ENCODE peak calls at places on chromosome 14, in eight cellular contexts. V is tibial nerve; K is Peyer's patch; T is IMR-90; M is CD8-positive, alpha-beta T cell; G is H9; J is left ventricle myocardium inferior; Q is osteocyte. L is an unnamed sample.

GRCh38 chr14:76765461-76765931 is 4.2 kb downstream of the VASH1 start:
- DNase-seq in T (no peak), Q (no peak), G (no peak), V (no peak), M (no peak), K (peak), J (no peak), L (no peak)

GRCh38 chr14:24243336-24243836 is 963 bp upstream of the TINF2 start:
- DNase-seq in T (no peak), V (no peak), Q (no peak), M (no peak), K (no peak), J (no peak), G (no peak), L (no peak)

GRCh38 chr14:100914597-100915021 is 11.1 kb upstream of the RTL1 start:
- DNase-seq in M (no peak), T (peak), J (no peak), Q (no peak), G (no peak), K (no peak), V (no peak), L (no peak)

GRCh38 chr14:55446127-55446736 is 5.8 kb upstream of the TBPL2 start:
- DNase-seq in Q (no peak), J (no peak), G (peak), V (no peak), T (peak), M (peak), K (peak), L (peak)

GRCh38 chr14:100894416-100894815 is 9.1 kb downstream of the RTL1 start:
- DNase-seq in Q (peak), G (peak), J (no peak), V (no peak), M (no peak), T (no peak), K (peak), L (no peak)

GRCh38 chr14:95710106-95710505 is 3.8 kb downstream of the TCL1A start:
- DNase-seq in J (no peak), T (no peak), K (no peak), Q (no peak), V (no peak), M (no peak), G (no peak), L (no peak)

GRCh38 chr14:50773632-50774541 is 57.1 kb downstream of the NIN start:
- DNase-seq in Q (no peak), M (no peak), T (peak), K (no peak), G (peak), V (peak), J (no peak), L (peak)

GRCh38 chr14:63418020-63418419 is 99.3 kb upstream of the GPHB5 start:
- DNase-seq in V (no peak), J (no peak), Q (no peak), M (no peak), T (no peak), K (no peak), G (no peak), L (no peak)

GRCh38 chr14:31170411-31170810 is 37.2 kb downstream of the HECTD1 start:
- DNase-seq in K (no peak), M (no peak), J (no peak), V (no peak), Q (no peak), T (peak), G (no peak), L (no peak)

GRCh38 chr14:101788016-101788695 is 26.6 kb downstream of the PPP2R5C start:
- DNase-seq in Q (no peak), J (no peak), M (no peak), G (no peak), V (no peak), T (no peak), K (no peak), L (no peak)

GRCh38 chr14:49860988-49861387 is 8.4 kb upstream of the NEMF start:
- DNase-seq in V (no peak), T (no peak), Q (no peak), M (no peak), G (no peak), K (no peak), J (no peak), L (no peak)

DNA sequence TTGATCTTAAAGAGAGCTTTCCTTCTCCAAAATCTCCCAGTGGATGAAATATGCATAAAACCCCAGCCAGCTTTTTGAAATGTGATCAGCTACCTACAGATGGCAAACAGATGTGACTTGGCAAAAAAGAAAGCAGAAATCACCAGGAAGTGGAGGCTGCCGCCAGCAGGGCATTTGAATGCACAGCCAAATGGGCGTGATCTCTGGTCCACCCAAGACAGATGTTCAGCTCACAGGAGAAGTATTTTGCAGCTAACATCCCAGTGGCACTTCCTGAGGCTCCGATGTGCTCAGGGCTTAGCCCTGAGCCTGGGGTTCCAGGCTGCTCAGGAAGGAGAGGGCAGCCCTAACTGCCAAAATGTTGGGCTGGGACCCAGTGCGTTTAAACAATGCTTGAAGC is 78.2 kb downstream of the LGMN start:
- DNase-seq in G (no peak), M (no peak), K (no peak), Q (no peak), J (no peak), T (peak), V (no peak), L (no peak)
- TF ChIP-seq CTCF in G (no peak), M (no peak), K (no peak), Q (peak), J (no peak), T (no peak), V (no peak), L (no peak)

DNA sequence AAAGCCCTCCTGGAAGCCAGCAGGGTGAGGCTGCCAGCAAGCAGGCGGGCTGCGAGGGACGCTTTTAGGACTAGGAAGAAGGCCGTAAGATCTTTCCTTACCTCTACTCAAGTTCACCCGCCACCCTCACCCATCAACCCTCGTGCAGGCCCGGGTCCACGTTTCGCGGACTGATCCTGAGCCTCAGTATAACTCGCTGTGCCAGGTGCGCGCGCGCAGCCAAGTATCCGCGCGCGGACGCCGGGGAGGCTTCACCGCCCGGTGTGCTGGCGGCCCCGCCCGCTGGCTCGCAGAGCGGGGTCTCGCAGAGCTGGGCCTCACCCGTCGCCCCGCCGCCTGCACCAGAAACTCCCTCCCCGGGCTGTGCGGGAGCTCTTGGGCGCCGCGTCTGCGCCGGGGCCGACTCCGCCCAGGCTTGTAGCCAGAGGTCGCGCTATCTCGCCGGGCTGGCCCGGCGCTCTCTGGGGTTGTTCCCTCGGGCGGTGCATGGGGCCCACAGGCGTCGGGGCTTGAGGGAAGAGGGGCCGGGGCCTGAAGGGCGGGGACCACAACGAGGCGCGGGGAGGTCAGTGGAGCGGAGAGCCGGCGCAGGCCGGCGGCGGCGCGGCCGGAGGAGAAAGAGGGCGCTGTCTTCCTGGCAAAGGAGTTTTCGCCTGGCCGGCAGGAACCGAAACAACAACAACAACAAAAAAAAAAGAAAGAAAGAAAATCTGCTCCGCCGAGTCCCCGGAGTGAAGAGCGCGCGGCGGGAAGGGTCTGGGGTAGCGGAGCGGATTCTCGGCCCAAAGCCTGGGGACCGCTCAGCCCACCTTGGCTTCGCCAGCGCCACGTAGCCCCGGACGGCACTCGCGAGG is 7.7 kb upstream of the SIX1 start:
- DNase-seq in J (no peak), Q (peak), V (no peak), G (peak), K (peak), M (no peak), T (peak), L (peak)
- TF ChIP-seq CTCF in J (peak), Q (peak), V (peak), G (peak), K (peak), M (no peak), T (peak), L (peak)

DNA sequence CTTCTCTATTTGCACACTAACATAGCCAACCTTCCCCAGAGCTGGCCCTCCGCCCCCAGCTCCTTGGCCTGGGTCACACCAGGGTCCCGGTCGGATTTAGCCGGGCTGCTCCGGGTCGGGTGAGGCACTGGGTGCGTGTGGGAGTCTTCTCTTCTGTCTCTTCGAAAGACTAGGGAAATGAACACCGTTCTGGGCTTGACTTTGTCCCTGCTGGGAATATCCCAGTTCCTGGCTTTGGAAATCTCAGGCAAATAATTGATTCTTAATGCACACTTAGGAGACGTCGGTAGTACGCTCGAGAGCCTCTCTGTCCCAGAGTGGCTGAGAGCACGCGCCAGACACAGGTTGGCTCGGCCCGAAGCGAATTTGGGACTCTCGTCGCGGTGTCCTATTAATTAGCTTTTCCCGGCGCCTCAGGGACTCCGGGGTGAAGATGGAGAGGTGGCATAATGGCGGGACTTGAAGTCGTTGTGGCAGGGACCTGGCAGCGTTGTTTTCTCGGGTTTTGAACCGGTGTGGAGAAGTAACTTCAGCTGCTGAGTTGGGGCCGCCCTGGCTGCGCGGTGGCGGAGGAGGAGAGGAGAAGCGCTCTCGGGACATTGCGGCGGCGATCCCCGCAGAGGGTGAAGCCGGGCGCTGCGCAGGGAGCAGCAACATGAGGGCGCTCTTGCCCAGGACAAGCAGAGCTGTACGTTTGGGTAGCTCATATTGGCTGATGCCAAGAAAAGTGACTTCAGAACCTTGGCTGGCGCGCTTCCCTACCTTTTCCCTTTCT is 7.5 kb downstream of the FOXG1 start:
- DNase-seq in G (peak), V (no peak), M (no peak), K (no peak), J (no peak), T (peak), Q (no peak), L (no peak)
- TF ChIP-seq CTCF in G (peak), V (peak), M (no peak), K (no peak), J (no peak), T (peak), Q (peak), L (peak)

DNA sequence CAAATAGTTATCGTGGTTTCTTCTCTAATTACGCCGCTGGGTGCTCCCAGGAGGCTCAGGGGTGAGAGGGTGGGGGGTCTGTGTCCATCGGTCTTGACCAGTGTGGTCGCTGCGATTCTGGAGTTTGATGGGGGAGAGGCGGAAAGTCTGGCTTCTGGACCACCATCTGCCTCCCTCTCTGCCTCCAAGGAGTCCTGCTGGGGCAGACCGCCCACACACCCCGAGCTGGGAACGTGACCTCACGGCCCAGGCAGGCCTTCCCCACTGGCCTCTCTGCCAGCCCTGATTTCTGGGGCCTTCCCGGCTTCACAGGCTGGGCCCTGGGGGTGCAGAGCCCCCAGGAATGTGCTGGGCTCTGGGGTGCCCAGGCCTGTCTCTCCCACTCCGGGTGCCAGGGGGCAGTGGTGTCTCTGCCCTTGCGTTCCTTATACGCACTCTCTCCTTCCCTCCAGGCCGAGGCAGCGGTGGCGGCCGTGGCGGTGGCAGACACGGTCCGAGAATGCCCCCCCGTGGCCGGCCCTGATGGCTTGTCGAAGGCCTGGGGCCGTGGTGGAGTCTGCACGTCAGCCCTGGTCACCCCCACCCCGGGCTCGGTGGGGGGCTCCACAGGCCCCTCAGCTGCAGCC is 19.0 kb downstream of the KIF26A start:
- DNase-seq in M (no peak), V (no peak), G (no peak), T (no peak), Q (no peak), J (no peak), K (no peak), L (no peak)
- TF ChIP-seq CTCF in M (no peak), V (no peak), G (peak), T (no peak), Q (peak), J (no peak), K (peak), L (peak)

DNA sequence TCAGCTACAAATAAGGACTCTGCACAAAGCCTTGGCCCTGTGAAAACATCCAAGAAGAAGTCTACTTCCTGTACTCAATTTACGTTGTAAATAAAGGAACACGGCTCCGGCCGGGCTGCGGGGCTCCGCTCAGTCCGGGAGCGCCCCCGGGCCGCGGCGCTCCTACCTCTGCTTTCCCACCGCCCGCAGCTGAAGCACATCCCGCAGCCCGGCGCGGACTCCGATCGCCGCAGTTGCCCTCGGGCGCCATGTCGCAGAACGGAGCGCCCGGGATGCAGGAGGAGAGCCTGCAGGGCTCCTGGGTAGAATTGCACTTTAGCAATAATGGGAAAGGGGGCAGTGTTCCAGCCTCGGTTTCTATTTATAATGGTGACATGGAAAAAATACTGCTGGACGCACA is 502.3 kb upstream of the FOXG1 start:
- DNase-seq in Q (no peak), K (no peak), M (no peak), T (no peak), G (no peak), J (no peak), V (no peak), L (no peak)
- TF ChIP-seq CTCF in Q (no peak), K (no peak), M (no peak), T (no peak), G (no peak), J (no peak), V (no peak), L (no peak)

GRCh38 chr14:81170104-81170828 is 50.5 kb downstream of the GTF2A1 start:
- DNase-seq in G (peak), V (peak), J (peak), K (peak), Q (peak), T (peak), M (peak), L (peak)

GRCh38 chr14:81172353-81172752 is 48.4 kb downstream of the GTF2A1 start:
- DNase-seq in M (no peak), Q (no peak), K (no peak), G (no peak), T (peak), V (no peak), J (no peak), L (no peak)

GRCh38 chr14:81169267-81169666 is 51.5 kb downstream of the GTF2A1 start:
- DNase-seq in V (no peak), G (no peak), Q (no peak), J (no peak), M (no peak), K (no peak), T (no peak), L (no peak)

GRCh38 chr14:81169711-81170103 is 51.1 kb downstream of the GTF2A1 start:
- DNase-seq in G (peak), K (peak), T (peak), M (no peak), J (peak), V (peak), Q (no peak), L (no peak)

DNA sequence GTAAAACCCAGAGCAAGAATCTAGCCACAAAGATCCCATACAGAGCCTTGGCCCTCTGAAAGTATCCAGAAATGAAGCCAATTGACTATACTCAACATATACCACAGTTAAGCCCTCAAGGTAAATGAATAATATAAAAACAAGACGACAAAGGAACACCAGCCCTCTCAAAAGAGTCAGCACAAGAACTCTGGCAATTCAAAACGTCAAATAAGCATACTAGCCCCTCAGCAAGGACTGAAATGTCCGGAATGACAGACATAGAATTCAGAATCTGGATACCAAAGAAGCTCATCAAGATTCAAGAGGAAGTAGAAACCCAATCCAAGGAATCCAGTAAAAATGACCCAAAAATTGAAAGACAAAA is 49.9 kb downstream of the GTF2A1 start:
- DNase-seq in K (no peak), G (no peak), J (no peak), V (no peak), Q (no peak), M (no peak), T (no peak), L (no peak)
- TF ChIP-seq CTCF in K (no peak), G (peak), J (no peak), V (no peak), Q (peak), M (no peak), T (no peak), L (no peak)

GRCh38 chr14:91935621-91936020 is 11.9 kb downstream of the FBLN5 start:
- DNase-seq in V (no peak), M (no peak), G (no peak), K (no peak), J (no peak), T (no peak), Q (no peak), L (no peak)

GRCh38 chr14:91927800-91928199 is 19.7 kb downstream of the FBLN5 start:
- DNase-seq in J (no peak), G (no peak), T (no peak), V (no peak), K (no peak), Q (no peak), M (no peak), L (no peak)

GRCh38 chr14:91934554-91935285 is 12.8 kb downstream of the FBLN5 start:
- DNase-seq in K (no peak), M (no peak), G (no peak), J (no peak), V (no peak), Q (no peak), T (no peak), L (no peak)

GRCh38 chr14:91929700-91930099 is 17.8 kb downstream of the FBLN5 start:
- DNase-seq in Q (no peak), J (no peak), V (no peak), T (peak), M (no peak), G (no peak), K (no peak), L (no peak)

GRCh38 chr14:91931478-91932088 is 15.9 kb downstream of the FBLN5 start:
- DNase-seq in G (no peak), J (no peak), Q (no peak), M (no peak), T (no peak), K (no peak), V (no peak), L (no peak)
- TF ChIP-seq CTCF in G (no peak), J (no peak), Q (no peak), M (no peak), T (no peak), K (no peak), V (no peak), L (no peak)

GRCh38 chr14:67748312-67748711 is 46.6 kb downstream of the RDH12 start:
- DNase-seq in M (no peak), G (no peak), J (no peak), K (no peak), Q (no peak), V (no peak), T (no peak), L (no peak)

GRCh38 chr14:67749341-67750110 is 47.8 kb downstream of the RDH12 start:
- DNase-seq in M (no peak), J (no peak), Q (no peak), K (no peak), T (peak), V (no peak), G (no peak), L (no peak)

GRCh38 chr14:67744057-67744456 is 42.4 kb downstream of the RDH12 start:
- DNase-seq in T (no peak), Q (no peak), M (no peak), G (no peak), V (no peak), K (no peak), J (no peak), L (no peak)

GRCh38 chr14:67746927-67747326 is 45.2 kb downstream of the RDH12 start:
- DNase-seq in K (no peak), Q (no peak), M (no peak), V (no peak), T (no peak), J (no peak), G (no peak), L (no peak)
- TF ChIP-seq CTCF in K (no peak), Q (no peak), M (no peak), V (no peak), T (no peak), J (no peak), G (no peak), L (no peak)

L was measured in neural crest cell.